ENCODE peak calls at places on chromosomes 12 and 14, in ten cellular contexts. P is stimulated activated memory B cell treated with anti-CD40 and anti-IgM and Interleukin-4, amounts not matched to agents 10 μg/mL and 1 μg/mL and 100 μg/mL, for 72 hours; J is right lobe of liver; W is activated CD8-positive, alpha-beta T cell treated with anti-CD3 and anti-CD28 coated beads, Interleukin-2, amount 10 ng/mL, durations not matched to agents 7 days and 5 days; T is naive thymus-derived CD4-positive, alpha-beta T cell; L is Right ventricle myocardium inferior; V is natural killer cell; G is Panc1; Q is body of pancreas; S is naive thymus-derived CD8-positive, alpha-beta T cell. U is an unnamed sample.

GRCh38 chr14:49982522-49982951 is 89.7 kb downstream of the ARF6 start:
- ATAC-seq in P (no peak), J (peak; percentile 41), W (no peak), T (peak; percentile 26), L (peak; percentile 26), V (no peak), G (peak; percentile 20), Q (peak; percentile 35), S (no peak), U (peak; percentile 62)

GRCh38 chr14:96016761-96017160 is 22.4 kb upstream of the C14orf132 start:
- ATAC-seq in P (no peak), J (no peak), W (no peak), T (no peak), L (no peak), V (no peak), G (no peak), Q (no peak), S (no peak), U (no peak)

GRCh38 chr14:32468955-32469354 is 139.9 kb downstream of the AKAP6 start:
- ATAC-seq in P (no peak), J (peak; percentile 77), W (no peak), T (no peak), L (no peak), V (no peak), G (no peak), Q (peak; percentile 25), S (no peak), U (peak; percentile 83)

GRCh38 chr14:95097385-95097784 is 59.9 kb downstream of the DICER1 start:
- ATAC-seq in P (no peak), J (no peak), W (no peak), T (no peak), L (peak; percentile 38), V (no peak), G (no peak), Q (no peak), S (no peak), U (peak; percentile 47)

GRCh38 chr12:105233045-105233905 is 2.7 kb downstream of the APPL2 start:
- ATAC-seq in P (no peak), J (no peak), W (no peak), T (no peak), L (peak; percentile 50), V (no peak), G (no peak), Q (no peak), S (no peak), U (no peak)

GRCh38 chr12:123034022-123034541 is 53.6 kb downstream of the ARL6IP4 start:
- ATAC-seq in P (no peak), J (peak; percentile 10), W (peak; percentile 56), T (peak; percentile 46), L (no peak), V (peak; percentile 44), G (no peak), Q (no peak), S (peak; percentile 58), U (no peak)

GRCh38 chr14:106586098-106586704 is 1059.8 kb downstream of the TMEM121 start:
- ATAC-seq in P (peak; percentile 89), J (peak; percentile 36), W (peak; percentile 87), T (peak; percentile 87), L (no peak), V (peak; percentile 88), G (peak; percentile 65), Q (no peak), S (peak; percentile 82), U (no peak)

GRCh38 chr14:57747036-57747435 is 118.9 kb downstream of the SLC35F4 start:
- ATAC-seq in P (no peak), J (no peak), W (no peak), T (no peak), L (no peak), V (no peak), G (peak; percentile 70), Q (peak; percentile 89), S (no peak), U (no peak)

GRCh38 chr14:94379291-94380224 is 8.8 kb downstream of the SERPINA1 start:
- ATAC-seq in P (no peak), J (peak; percentile 0), W (no peak), T (no peak), L (no peak), V (no peak), G (no peak), Q (no peak), S (no peak), U (no peak)

GRCh38 chr14:35512765-35513164 is 21.2 kb upstream of the INSM2 start:
- ATAC-seq in P (no peak), J (no peak), W (no peak), T (no peak), L (no peak), V (no peak), G (no peak), Q (no peak), S (no peak), U (no peak)

GRCh38 chr14:64569108-64570045 is 19.6 kb downstream of the PPP1R36 start:
- ATAC-seq in P (no peak), J (peak; percentile 32), W (no peak), T (no peak), L (peak; percentile 93), V (no peak), G (peak; percentile 98), Q (peak; percentile 40), S (no peak), U (peak; percentile 95)

GRCh38 chr14:54562334-54562733 is 4.6 kb upstream of the SAMD4A start:
- ATAC-seq in P (no peak), J (no peak), W (no peak), T (no peak), L (no peak), V (no peak), G (no peak), Q (no peak), S (no peak), U (no peak)

GRCh38 chr12:104275689-104276088 is 27.9 kb upstream of the EID3 start:
- ATAC-seq in P (peak; percentile 22), J (peak; percentile 55), W (no peak), T (no peak), L (no peak), V (no peak), G (peak; percentile 81), Q (no peak), S (no peak), U (no peak)

GRCh38 chr14:89516173-89516572 is 99.1 kb upstream of the FOXN3 start:
- ATAC-seq in P (no peak), J (no peak), W (no peak), T (no peak), L (no peak), V (no peak), G (no peak), Q (no peak), S (no peak), U (no peak)

GRCh38 chr14:89164168-89165074 is 252.6 kb downstream of the FOXN3 start:
- ATAC-seq in P (peak; percentile 64), J (peak; percentile 25), W (no peak), T (peak; percentile 26), L (peak; percentile 36), V (peak; percentile 55), G (no peak), Q (no peak), S (no peak), U (no peak)

GRCh38 chr12:10154145-10154496 is 17.8 kb downstream of the OLR1 start:
- ATAC-seq in P (no peak), J (no peak), W (no peak), T (no peak), L (peak; percentile 49), V (no peak), G (no peak), Q (no peak), S (no peak), U (peak; percentile 17)

GRCh38 chr14:21414137-21414631 is 30.4 kb upstream of the SUPT16H start:
- ATAC-seq in P (no peak), J (no peak), W (no peak), T (no peak), L (no peak), V (no peak), G (no peak), Q (no peak), S (no peak), U (no peak)

GRCh38 chr14:103231376-103232019 is 102.5 kb upstream of the EIF5 start:
- ATAC-seq in P (no peak), J (no peak), W (no peak), T (no peak), L (no peak), V (no peak), G (no peak), Q (no peak), S (no peak), U (no peak)

GRCh38 chr12:77995436-77996167 is 164.9 kb downstream of the NAV3 start:
- ATAC-seq in P (peak; percentile 92), J (no peak), W (no peak), T (no peak), L (no peak), V (no peak), G (peak; percentile 56), Q (no peak), S (no peak), U (no peak)

GRCh38 chr12:111792155-111792876 is 25.6 kb downstream of the ALDH2 start:
- ATAC-seq in P (no peak), J (peak; percentile 72), W (no peak), T (no peak), L (peak; percentile 82), V (no peak), G (no peak), Q (no peak), S (no peak), U (peak; percentile 79)

GRCh38 chr14:76118594-76118993 is 33.1 kb upstream of the GPATCH2L start:
- ATAC-seq in P (no peak), J (no peak), W (no peak), T (no peak), L (no peak), V (no peak), G (no peak), Q (no peak), S (no peak), U (no peak)

GRCh38 chr12:4221157-4221556 is 52.4 kb upstream of the CCND2 start:
- ATAC-seq in P (no peak), J (no peak), W (no peak), T (no peak), L (no peak), V (no peak), G (no peak), Q (no peak), S (no peak), U (no peak)

GRCh38 chr14:59707778-59708635 is 131.4 kb upstream of the CCDC175 start:
- ATAC-seq in P (no peak), J (peak; percentile 99), W (no peak), T (no peak), L (no peak), V (no peak), G (no peak), Q (no peak), S (no peak), U (no peak)

GRCh38 chr12:109160433-109160832 is 44.0 kb downstream of the ACACB start:
- ATAC-seq in P (no peak), J (peak; percentile 45), W (no peak), T (no peak), L (peak; percentile 69), V (no peak), G (no peak), Q (peak; percentile 45), S (no peak), U (no peak)

GRCh38 chr14:33073023-33073422 is 134.3 kb downstream of the NPAS3 start:
- ATAC-seq in P (no peak), J (no peak), W (no peak), T (no peak), L (no peak), V (no peak), G (no peak), Q (no peak), S (no peak), U (no peak)

GRCh38 chr14:84544486-84544885 is 985.5 kb upstream of the FLRT2 start:
- ATAC-seq in P (no peak), J (no peak), W (no peak), T (no peak), L (no peak), V (no peak), G (no peak), Q (no peak), S (no peak), U (no peak)

GRCh38 chr14:20343092-20343854 is at the start of gene PARP2:
- ATAC-seq in P (peak; percentile 96), J (peak; percentile 94), W (peak; percentile 94), T (peak; percentile 86), L (peak; percentile 98), V (peak; percentile 82), G (peak; percentile 99), Q (peak; percentile 93), S (peak; percentile 82), U (peak; percentile 97)

GRCh38 chr12:46609281-46609623 is 216.5 kb downstream of the SLC38A4 start:
- ATAC-seq in P (no peak), J (peak; percentile 23), W (peak; percentile 94), T (peak; percentile 76), L (no peak), V (peak; percentile 70), G (no peak), Q (no peak), S (peak; percentile 94), U (no peak)